ENCODE peak calls at places on chromosome 19, in six cellular contexts. S is esophagus muscularis mucosa; B is EL; D is activated naive CD8-positive, alpha-beta T cell treated with anti-CD3 and anti-CD28 coated beads, Interleukin-2, amount 10 ng/mL, durations not matched to agents 7 days and 5 days; H is CD8-positive, alpha-beta T cell; Y is posterior cingulate gyrus. G is an unnamed sample.

GRCh38 chr19:50415661-50416033 is 3.1 kb upstream of the SPIB start:
- DNase-seq in S (no peak), B (no peak), D (no peak), H (no peak), Y (no peak), G (no peak)

GRCh38 chr19:34480971-34481821 is at the start of gene WTIP:
- DNase-seq in S (no peak), B (peak; percentile 88), D (no peak), H (no peak), Y (no peak), G (peak; percentile 94)

GRCh38 chr19:6610934-6611370 is 20.0 kb upstream of the CD70 start:
- DNase-seq in S (no peak), B (peak; percentile 95), D (no peak), H (no peak), Y (no peak), G (no peak)

GRCh38 chr19:29812881-29813275 is 1.1 kb downstream of the CCNE1 start:
- DNase-seq in S (no peak), B (no peak), D (no peak), H (no peak), Y (no peak), G (no peak)

GRCh38 chr19:44955500-44956439 is 590 bp downstream of the CLPTM1 start:
- DNase-seq in S (no peak), B (no peak), D (no peak), H (no peak), Y (no peak), G (no peak)

GRCh38 chr19:44840811-44841210 is 5.3 kb upstream of the NECTIN2 start:
- DNase-seq in S (no peak), B (no peak), D (no peak), H (no peak), Y (no peak), G (no peak)

GRCh38 chr19:29953352-29954247 is 11.6 kb downstream of the URI1 start:
- DNase-seq in S (no peak), B (no peak), D (no peak), H (no peak), Y (no peak), G (no peak)

GRCh38 chr19:56105090-56105701 is 15.9 kb downstream of the ZNF787 start:
- DNase-seq in S (peak; percentile 93), B (no peak), D (peak; percentile 64), H (peak; percentile 64), Y (peak; percentile 65), G (peak; percentile 85)

GRCh38 chr19:11766597-11767591 is at the start of gene ZNF441:
- DNase-seq in S (peak; percentile 100), B (peak; percentile 96), D (peak; percentile 95), H (peak; percentile 90), Y (peak; percentile 95), G (peak; percentile 97)

GRCh38 chr19:44643605-44644390 is at the start of gene PVR:
- DNase-seq in S (no peak), B (peak; percentile 86), D (peak; percentile 65), H (no peak), Y (peak; percentile 36), G (peak; percentile 87)

GRCh38 chr19:11151181-11151580 is 4.4 kb downstream of the SPC24 start:
- DNase-seq in S (no peak), B (no peak), D (no peak), H (no peak), Y (no peak), G (no peak)

GRCh38 chr19:18789883-18790565 is 1.1 kb downstream of the COMP start:
- DNase-seq in S (no peak), B (peak; percentile 36), D (no peak), H (peak; percentile 25), Y (no peak), G (peak; percentile 73)

G was measured in islet precursor cell.